ENCODE peak calls at places on chromosomes 6 and 20, in eight cellular contexts. K is fibroblast of lung, C is breast epithelium, R is K562, T is left ventricle myocardium inferior, F is brain microvascular endothelial cell, G is endodermal cell, U is upper lobe of right lung. H is an unnamed sample.

GRCh38 chr20:4601630-4602296 is 119.9 kb upstream of the PRND start:
- DNase-seq in K (peak; percentile 43), C (no peak), R (no peak), T (peak; percentile 72), F (no peak), G (no peak), U (no peak), H (peak; percentile 60)

GRCh38 chr20:52622086-52622485 is 350.1 kb upstream of the TSHZ2 start:
- DNase-seq in K (no peak), C (no peak), R (no peak), T (no peak), F (no peak), G (no peak), U (no peak), H (peak; percentile 25)

GRCh38 chr6:54598787-54599309 is 247.7 kb upstream of the FAM83B start:
- DNase-seq in K (peak; percentile 40), C (no peak), R (no peak), T (no peak), F (no peak), G (no peak), U (no peak), H (peak; percentile 45)

GRCh38 chr6:168007592-168008338 is 10.3 kb downstream of the KIF25 start:
- DNase-seq in K (peak; percentile 99), C (no peak), R (no peak), T (no peak), F (peak; percentile 100), G (no peak), U (peak; percentile 54), H (peak; percentile 98)

GRCh38 chr20:57378646-57379262 is 12.4 kb upstream of the RBM38 start:
- DNase-seq in K (no peak), C (no peak), R (no peak), T (no peak), F (no peak), G (no peak), U (no peak), H (no peak)

GRCh38 chr6:72865467-72865866 is 243.6 kb downstream of the KCNQ5 start:
- DNase-seq in K (peak; percentile 20), C (no peak), R (no peak), T (no peak), F (peak; percentile 10), G (no peak), U (no peak), H (peak; percentile 47)

GRCh38 chr20:33604991-33605370 is 57.1 kb upstream of the C20orf144 start:
- DNase-seq in K (no peak), C (no peak), R (no peak), T (no peak), F (no peak), G (no peak), U (no peak), H (no peak)

GRCh38 chr6:21800948-21801438 is 207.4 kb downstream of the SOX4 start:
- DNase-seq in K (peak; percentile 58), C (no peak), R (no peak), T (no peak), F (peak; percentile 86), G (no peak), U (no peak), H (peak; percentile 71)

GRCh38 chr6:53671111-53671510 is 5.6 kb upstream of the KLHL31 start:
- DNase-seq in K (peak; percentile 11), C (no peak), R (no peak), T (no peak), F (no peak), G (no peak), U (no peak), H (peak; percentile 28)

GRCh38 chr6:18579869-18580268 is 192.7 kb downstream of the RNF144B start:
- DNase-seq in K (no peak), C (no peak), R (no peak), T (no peak), F (no peak), G (no peak), U (no peak), H (no peak)

GRCh38 chr6:33984466-33985332 is 161.2 kb downstream of the GRM4 start:
- DNase-seq in K (no peak), C (peak; percentile 48), R (no peak), T (no peak), F (no peak), G (peak; percentile 44), U (peak; percentile 40), H (no peak)

GRCh38 chr20:43583133-43583864 is 7.4 kb upstream of the IFT52 start:
- DNase-seq in K (peak; percentile 6), C (no peak), R (no peak), T (no peak), F (no peak), G (no peak), U (no peak), H (no peak)

DNA sequence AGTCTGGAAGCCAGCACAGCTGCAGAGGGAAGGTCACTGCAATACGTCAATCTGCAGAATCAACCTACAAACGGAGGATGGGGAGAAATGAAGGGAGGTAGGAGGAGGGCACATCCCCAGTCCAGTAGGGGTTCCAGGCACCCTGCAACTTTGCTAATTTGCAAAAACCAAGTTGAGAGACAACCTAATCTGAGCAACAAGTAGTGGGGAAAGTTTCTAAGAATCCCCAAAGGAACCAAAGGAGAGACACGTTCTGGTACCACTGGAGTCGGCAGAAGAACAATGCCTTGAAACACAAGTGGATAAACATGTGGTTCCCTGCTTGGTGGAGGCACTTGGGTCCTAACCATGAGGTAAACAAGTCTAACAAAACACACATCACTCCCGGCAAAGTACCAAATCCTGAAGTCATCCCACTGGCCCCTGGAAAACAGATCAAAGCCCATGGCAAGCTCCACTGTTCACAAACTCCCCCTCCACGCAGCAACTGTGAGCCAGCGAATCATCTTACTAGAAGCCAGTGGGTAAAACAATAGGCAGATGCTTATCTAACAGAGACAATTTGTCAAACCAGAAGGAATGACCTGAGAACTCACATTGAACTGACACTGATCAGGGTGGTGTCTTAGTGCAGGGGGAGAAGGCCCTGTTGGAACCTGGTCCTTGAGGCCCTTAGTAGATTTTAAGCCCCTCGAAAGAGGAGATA is 4.7 kb downstream of the MRPS18A start:
- DNase-seq in K (no peak), C (no peak), R (no peak), T (no peak), F (no peak), G (no peak), U (no peak), H (no peak)
- H3K4me3 ChIP-seq in K (no peak overlapping the region), C (no peak overlapping the region), R (no peak overlapping the region), T (no peak overlapping the region), F (no peak overlapping the region), G (peak overlapping the region; percentile 7), U (no peak overlapping the region), H (no peak overlapping the region)

DNA sequence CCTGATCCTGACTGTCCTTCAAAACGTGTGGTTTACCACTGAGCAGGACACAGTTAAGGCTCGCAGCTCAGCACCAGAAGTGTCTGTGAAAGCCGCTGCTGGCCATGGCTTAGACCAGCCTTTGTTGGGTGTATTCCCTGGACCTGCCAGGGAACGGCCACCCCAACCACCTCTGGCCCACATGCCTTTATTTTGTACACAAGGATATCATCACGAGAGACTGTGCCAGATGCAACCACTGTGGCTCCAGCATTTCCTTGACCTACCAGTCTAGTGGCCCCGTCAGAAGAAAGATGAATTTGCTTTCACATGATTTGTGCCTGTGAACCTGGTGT is 49.2 kb upstream of the FOXQ1 start:
- DNase-seq in K (no peak), C (no peak), R (no peak), T (no peak), F (no peak), G (no peak), U (no peak), H (no peak)
- TF ChIP-seq CTCF in K (no peak), C (no peak), R (no peak), T (no peak), F (no peak), G (no peak), U (no peak), H (no peak)

GRCh38 chr6:26122005-26122388 is 34.8 kb downstream of the HFE start:
- DNase-seq in K (no peak), C (no peak), R (peak; percentile 62), T (no peak), F (no peak), G (no peak), U (no peak), H (no peak)
- H3K36me3 ChIP-seq in K (no peaks in the 10 kb centered on the region), C (no peaks in the 10 kb centered on the region), R (peaks cover 40% of the 10 kb centered on the region), T (peaks cover 2% of the 10 kb centered on the region), F (no peaks in the 10 kb centered on the region), G (no peaks in the 10 kb centered on the region), U (peaks cover under 1% of the 10 kb centered on the region), H (no peaks in the 10 kb centered on the region)

DNA sequence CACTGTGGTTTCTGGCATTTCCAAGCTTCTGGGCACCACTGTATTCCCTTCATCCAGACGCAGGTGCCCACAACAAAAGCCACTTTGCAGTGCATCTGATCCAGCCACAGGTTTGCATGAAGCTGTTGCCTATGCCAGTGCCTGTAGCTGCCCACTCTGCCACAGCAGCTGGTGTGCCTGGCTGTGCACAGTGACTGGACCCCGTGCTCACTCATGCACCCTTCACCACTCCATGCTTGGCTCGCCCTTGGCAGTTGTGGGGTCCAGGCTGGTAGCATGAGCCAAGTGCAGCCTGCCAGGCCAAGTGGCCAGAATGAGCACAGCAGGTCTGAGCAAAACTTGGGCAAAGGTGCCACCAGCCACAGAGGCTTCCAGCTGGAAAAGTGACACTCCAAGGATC is 42.7 kb downstream of the SEL1L2 start:
- DNase-seq in K (no peak), C (no peak), R (no peak), T (no peak), F (no peak), G (no peak), U (no peak), H (no peak)
- H3K4me3 ChIP-seq in K (no peak overlapping the region), C (no peak overlapping the region), R (no peak overlapping the region), T (no peak overlapping the region), F (no peak overlapping the region), G (no peak overlapping the region), U (no peak overlapping the region), H (no peak overlapping the region)

DNA sequence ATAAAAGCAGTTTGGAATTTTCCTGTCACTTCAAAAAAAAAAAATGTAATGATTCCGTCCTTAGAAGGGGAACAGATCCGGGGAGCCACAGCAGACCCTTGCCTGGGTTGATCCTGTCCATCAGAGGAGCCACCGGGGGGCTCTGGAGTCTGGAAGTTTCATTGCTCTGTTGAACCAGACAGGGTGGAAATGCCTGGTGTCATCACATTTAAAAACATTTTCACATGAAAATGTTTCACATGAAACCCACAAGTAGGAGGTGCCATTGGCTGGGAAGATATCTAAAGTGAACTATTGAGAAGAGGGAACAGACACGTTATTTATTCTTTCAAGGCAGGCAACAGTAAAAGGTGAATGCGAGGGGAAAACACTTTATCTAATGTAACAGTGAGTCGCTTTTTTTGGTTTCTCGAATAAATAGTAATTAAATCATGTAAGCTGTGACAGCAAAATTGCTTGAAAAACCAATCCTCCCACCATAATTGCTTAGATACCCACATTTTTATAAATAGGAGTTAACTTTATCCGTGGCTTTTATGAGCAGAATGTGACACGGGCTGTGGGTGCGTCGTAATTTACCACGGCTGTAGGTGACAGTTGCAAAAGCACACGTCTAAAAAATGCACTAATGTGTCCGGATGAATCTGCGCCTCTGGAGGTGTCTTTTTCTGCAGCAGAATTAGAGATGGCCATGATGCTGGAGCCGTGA is 323.4 kb downstream of the TAF4 start:
- DNase-seq in K (no peak), C (no peak), R (no peak), T (no peak), F (no peak), G (no peak), U (no peak), H (no peak)
- TF ChIP-seq CTCF in K (no peak), C (no peak), R (no peak), T (no peak), F (peak; percentile 8), G (peak; percentile 49), U (no peak), H (no peak)

DNA sequence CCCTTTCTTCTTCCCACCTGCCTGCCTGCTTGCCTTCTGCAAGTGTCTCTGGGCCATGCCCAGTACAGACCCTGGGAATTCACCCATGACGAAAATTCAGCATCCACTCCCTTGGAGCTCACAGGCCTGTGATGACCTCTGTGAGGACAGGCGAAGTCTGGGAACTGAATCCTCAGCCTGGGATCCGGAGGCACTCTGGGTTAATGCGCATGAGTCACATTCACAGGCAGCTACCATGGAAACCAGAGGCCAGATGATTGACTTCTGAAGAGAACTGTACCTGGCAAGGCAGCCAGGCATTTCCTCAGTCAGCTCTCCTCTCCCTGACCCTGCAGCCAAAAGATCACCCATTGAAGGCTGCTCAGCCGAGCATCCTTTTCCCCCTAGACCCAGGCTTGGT is 41.0 kb downstream of the SLC9A8 start:
- DNase-seq in K (peak; percentile 59), C (no peak), R (no peak), T (no peak), F (peak; percentile 89), G (peak; percentile 75), U (no peak), H (peak; percentile 83)
- H3K36me3 ChIP-seq in K (peaks cover 5% of the 10 kb centered on the region), C (no peaks in the 10 kb centered on the region), R (peaks cover 67% of the 10 kb centered on the region), T (peaks cover 51% of the 10 kb centered on the region), F (no peaks in the 10 kb centered on the region), G (peaks cover 27% of the 10 kb centered on the region), U (peaks cover 57% of the 10 kb centered on the region), H (peaks cover 1% of the 10 kb centered on the region)